ENCODE peak calls at places on chromosomes 13 and 19, in four cellular contexts. Q, D, M and U are unnamed samples.
A peak's percentile ranks its signal among the peaks of the same experiment; 100 is the strongest.

GRCh38 chr19:38735257-38735686 is 9.0 kb downstream of the CAPN12 start:
- DNase-seq in Q (peak; percentile 31), M (peak; percentile 23), D (peak; percentile 38), U (peak; percentile 54)

GRCh38 chr13:101455863-101456262 is 3.4 kb downstream of the ITGBL1 start:
- DNase-seq in D (no peak), Q (no peak), M (no peak), U (no peak)

GRCh38 chr13:60268203-60268555 is 104.5 kb upstream of the DIAPH3 start:
- DNase-seq in Q (no peak), D (no peak), M (no peak), U (peak; percentile 2)

GRCh38 chr19:661427-662196 is 1.4 kb downstream of the RNF126 start:
- DNase-seq in Q (peak; percentile 51), M (no peak), D (peak; percentile 58), U (peak; percentile 75)

GRCh38 chr19:41354343-41354974 is 737 bp upstream of the TGFB1 start:
- DNase-seq in D (no peak), M (peak; percentile 28), Q (no peak), U (no peak)

GRCh38 chr13:114077938-114078335 is 54.5 kb downstream of the RASA3 start:
- DNase-seq in D (no peak), M (no peak), Q (peak; percentile 19), U (no peak)

GRCh38 chr13:113929628-113930615 is 44.0 kb downstream of the C13orf46 start:
- DNase-seq in D (no peak), Q (no peak), M (no peak), U (no peak)

GRCh38 chr13:32001392-32001768 is 30.2 kb upstream of the FRY start:
- DNase-seq in Q (peak; percentile 44), D (no peak), M (peak; percentile 24), U (peak; percentile 68)

GRCh38 chr13:50459046-50459445 is 384.4 kb downstream of the DLEU7 start:
- DNase-seq in Q (no peak), M (no peak), D (no peak), U (no peak)

GRCh38 chr13:112803422-112803821 is 113.6 kb downstream of the ATP11A start:
- DNase-seq in D (no peak), Q (no peak), M (no peak), U (no peak)

GRCh38 chr13:51803018-51803417 is 945 bp downstream of the DHRS12 start:
- DNase-seq in M (no peak), Q (no peak), D (no peak), U (no peak)

GRCh38 chr13:91135376-91135775 is 212.1 kb upstream of the MIR17HG start:
- DNase-seq in Q (no peak), D (no peak), M (no peak), U (peak; percentile 77)

GRCh38 chr13:31035162-31035951 is 102.9 kb downstream of the TEX26 start:
- DNase-seq in D (no peak), Q (no peak), M (no peak), U (no peak)

GRCh38 chr13:41565221-41565620 is 107.9 kb downstream of the RGCC start:
- DNase-seq in Q (no peak), M (no peak), D (no peak), U (no peak)
- H3K27ac ChIP-seq in Q (no peak overlapping the region), M (no peak overlapping the region), D (no peak overlapping the region), U (no peak overlapping the region)

DNA sequence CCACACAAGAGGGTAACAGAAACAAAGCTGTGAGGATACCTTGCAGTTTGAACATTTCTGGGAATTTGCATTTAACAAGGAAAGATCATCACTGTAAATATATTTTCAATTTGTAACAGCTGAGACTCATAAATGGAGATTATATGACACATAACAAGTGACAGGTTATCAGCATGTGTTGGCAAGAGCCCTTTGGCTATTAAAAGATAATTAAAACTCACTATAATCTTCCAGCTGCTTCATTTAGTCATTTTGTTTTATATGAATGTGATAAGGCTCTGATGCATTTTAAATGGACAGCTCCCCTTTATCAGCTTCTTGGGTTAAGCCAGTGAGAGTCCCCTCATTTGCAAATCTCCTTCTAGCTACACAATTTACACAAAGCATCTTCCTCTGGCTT is 27.8 kb downstream of the STARD13 start:
- DNase-seq in M (no peak), D (no peak), Q (no peak), U (no peak)
- H3K27ac ChIP-seq in M (peak overlapping the region; percentile 60), D (no peak overlapping the region), Q (peak overlapping the region; percentile 14), U (no peak overlapping the region)

GRCh38 chr19:49906879-49907564 is 10.3 kb upstream of the IL4I1 start:
- DNase-seq in D (no peak), M (no peak), Q (no peak), U (no peak)
- H3K27ac ChIP-seq in D (no peak overlapping the region), M (no peak overlapping the region), Q (no peak overlapping the region), U (no peak overlapping the region)

GRCh38 chr19:1859319-1859718 is 4.1 kb downstream of the KLF16 start:
- DNase-seq in M (no peak), D (no peak), Q (no peak), U (peak; percentile 31)

GRCh38 chr19:1857648-1858326 is 5.6 kb downstream of the KLF16 start:
- DNase-seq in D (no peak), M (no peak), Q (no peak), U (peak; percentile 83)

GRCh38 chr19:1856698-1857603 is 6.4 kb downstream of the KLF16 start:
- DNase-seq in Q (peak; percentile 87), M (peak; percentile 80), D (peak; percentile 45), U (peak; percentile 96)

GRCh38 chr19:1860133-1860775 is 3.1 kb downstream of the KLF16 start:
- DNase-seq in M (no peak), Q (peak; percentile 78), D (peak; percentile 58), U (peak; percentile 93)

GRCh38 chr19:1858412-1859081 is 4.8 kb downstream of the KLF16 start:
- DNase-seq in Q (no peak), M (no peak), D (no peak), U (no peak)
- H3K27ac ChIP-seq in Q (peak overlapping the region; percentile 93), M (peak overlapping the region; percentile 94), D (peak overlapping the region; percentile 81), U (peak overlapping the region; percentile 95)

DNA sequence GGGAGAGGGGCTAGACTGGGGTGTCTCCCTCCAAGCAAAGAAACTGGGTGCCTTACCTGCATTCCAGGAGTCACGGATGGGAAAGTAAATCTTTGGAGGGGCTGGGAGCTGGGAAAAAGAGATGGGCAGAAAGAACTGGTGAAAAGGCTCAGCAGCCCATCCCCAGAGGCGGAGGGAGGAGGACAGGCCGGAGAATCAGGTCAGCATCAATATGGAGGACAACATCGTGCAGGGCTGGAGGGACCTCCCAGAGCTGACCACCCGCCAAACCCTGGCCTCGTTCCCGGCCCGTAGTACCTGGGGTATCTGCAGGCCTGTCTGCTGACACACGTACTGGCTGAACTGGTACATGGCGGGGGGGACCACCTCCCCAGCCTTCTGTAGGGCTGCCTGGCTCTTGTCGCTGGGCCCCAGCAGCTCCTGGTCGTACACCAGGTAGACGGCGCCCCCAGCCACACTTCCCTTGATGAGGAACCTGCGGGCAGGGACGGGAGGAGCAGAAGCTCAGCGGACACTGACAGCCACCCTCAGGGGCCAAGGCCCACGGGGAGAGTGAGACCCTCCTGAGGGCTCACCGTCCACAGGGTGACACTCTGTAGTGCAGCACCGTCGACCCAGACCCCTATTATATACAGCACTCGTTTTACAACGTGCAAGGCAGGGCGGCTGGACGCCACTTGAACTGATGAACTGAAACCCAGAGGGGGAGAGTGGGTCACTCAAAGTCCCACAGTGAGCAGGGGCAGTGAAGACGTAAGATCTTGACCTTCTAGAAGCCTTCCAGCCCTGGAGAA is 830 bp downstream of the MICOS13 start:
- DNase-seq in M (peak; percentile 39), D (no peak), Q (no peak), U (no peak)
- H3K27ac ChIP-seq in M (peak overlapping the region; percentile 93), D (peak overlapping the region; percentile 97), Q (peak overlapping the region; percentile 86), U (peak overlapping the region; percentile 83)

DNA sequence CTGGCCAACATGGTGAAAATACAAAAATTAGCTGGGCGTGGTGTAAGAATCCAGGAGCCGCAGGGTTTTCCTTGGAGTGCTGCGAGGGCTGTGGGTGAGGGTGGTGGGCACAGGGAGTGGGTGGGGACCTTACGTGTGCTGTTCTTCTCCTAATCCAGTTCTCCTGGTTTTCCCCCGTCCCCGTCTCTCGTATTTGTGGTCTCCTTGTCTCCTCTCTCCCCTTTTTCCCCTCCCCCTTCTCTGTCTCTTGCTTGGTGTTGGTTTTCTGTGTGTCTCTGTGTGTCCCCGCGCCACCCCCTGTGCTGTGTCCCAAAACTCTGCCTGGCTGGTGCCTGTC is 1.7 kb downstream of the SELENOW start:
- DNase-seq in D (no peak), M (no peak), Q (no peak), U (no peak)
- H3K27ac ChIP-seq in D (peak overlapping the region; percentile 33), M (peak overlapping the region; percentile 99), Q (peak overlapping the region; percentile 99), U (no peak overlapping the region)